ENCODE peak calls at places on chromosomes 2 and 18, in eight cellular contexts. G is esophagus squamous epithelium, Z is Peyer's patch, K is transverse colon, M is choroid plexus epithelial cell, L is fibroblast of the aortic adventitia, H is progenitor cell of endocrine pancreas, A is kidney epithelial cell. T is an unnamed sample.

GRCh38 chr2:120818441-120818920 is 82.8 kb downstream of the GLI2 start:
- DNase-seq in G (no peak), K (peak; percentile 53), H (no peak), M (peak; percentile 79), L (peak; percentile 91), Z (peak; percentile 20), A (no peak), T (no peak)

GRCh38 chr18:35089918-35090550 is 48.8 kb downstream of the MAPRE2 start:
- DNase-seq in H (no peak), M (no peak), Z (no peak), L (no peak), G (no peak), A (no peak), K (no peak), T (no peak)

GRCh38 chr2:85239102-85239501 is 88.7 kb downstream of the TGOLN2 start:
- DNase-seq in L (no peak), M (no peak), Z (no peak), H (no peak), A (no peak), K (no peak), G (no peak), T (no peak)

GRCh38 chr2:144143294-144144092 is 376.4 kb downstream of the ZEB2 start:
- DNase-seq in K (no peak), G (no peak), M (no peak), A (no peak), Z (no peak), L (no peak), H (no peak), T (no peak)

GRCh38 chr2:128782411-128783192 is 463.9 kb upstream of the HS6ST1 start:
- DNase-seq in K (no peak), A (no peak), L (no peak), Z (no peak), H (no peak), G (no peak), M (no peak), T (no peak)

GRCh38 chr18:48858676-48859075 is 92.1 kb downstream of the SMAD7 start:
- DNase-seq in L (no peak), M (no peak), Z (no peak), A (no peak), G (no peak), K (no peak), H (no peak), T (no peak)

GRCh38 chr2:66435549-66435875 is 587 bp downstream of the MEIS1 start:
- DNase-seq in M (peak; percentile 33), H (no peak), L (no peak), A (no peak), Z (no peak), K (no peak), G (no peak), T (no peak)

GRCh38 chr2:64391459-64391858 is 62.5 kb upstream of the LGALSL start:
- DNase-seq in M (no peak), Z (no peak), K (no peak), H (no peak), L (no peak), G (no peak), A (no peak), T (no peak)

GRCh38 chr2:98293931-98294687 is 52.1 kb upstream of the CNGA3 start:
- DNase-seq in M (no peak), Z (no peak), G (no peak), K (no peak), A (no peak), L (no peak), H (no peak), T (no peak)

GRCh38 chr2:209681201-209681735 is 90.4 kb upstream of the UNC80 start:
- DNase-seq in K (no peak), L (no peak), M (no peak), A (no peak), Z (no peak), G (no peak), H (no peak), T (no peak)

GRCh38 chr2:182298456-182298855 is 128.4 kb downstream of the PDE1A start:
- DNase-seq in Z (no peak), G (no peak), L (no peak), M (no peak), H (no peak), K (no peak), A (no peak), T (no peak)

GRCh38 chr2:18749912-18750526 is 160.7 kb upstream of the NT5C1B start:
- DNase-seq in H (peak; percentile 37), A (no peak), G (no peak), L (peak; percentile 85), M (peak; percentile 82), K (peak; percentile 49), Z (peak; percentile 22), T (no peak)
- TF ChIP-seq CTCF in H (peak; percentile 89), A (peak; percentile 73), G (peak; percentile 79), L (peak; percentile 83), M (peak; percentile 76), K (peak; percentile 73), Z (peak; percentile 18), T (peak; percentile 93)

GRCh38 chr2:202360646-202361045 is 15.5 kb upstream of the BMPR2 start:
- DNase-seq in L (no peak), Z (no peak), H (no peak), G (no peak), M (no peak), K (no peak), A (no peak), T (no peak)
- TF ChIP-seq CTCF in L (no peak), Z (no peak), H (no peak), G (no peak), M (no peak), K (no peak), A (no peak), T (no peak)

DNA sequence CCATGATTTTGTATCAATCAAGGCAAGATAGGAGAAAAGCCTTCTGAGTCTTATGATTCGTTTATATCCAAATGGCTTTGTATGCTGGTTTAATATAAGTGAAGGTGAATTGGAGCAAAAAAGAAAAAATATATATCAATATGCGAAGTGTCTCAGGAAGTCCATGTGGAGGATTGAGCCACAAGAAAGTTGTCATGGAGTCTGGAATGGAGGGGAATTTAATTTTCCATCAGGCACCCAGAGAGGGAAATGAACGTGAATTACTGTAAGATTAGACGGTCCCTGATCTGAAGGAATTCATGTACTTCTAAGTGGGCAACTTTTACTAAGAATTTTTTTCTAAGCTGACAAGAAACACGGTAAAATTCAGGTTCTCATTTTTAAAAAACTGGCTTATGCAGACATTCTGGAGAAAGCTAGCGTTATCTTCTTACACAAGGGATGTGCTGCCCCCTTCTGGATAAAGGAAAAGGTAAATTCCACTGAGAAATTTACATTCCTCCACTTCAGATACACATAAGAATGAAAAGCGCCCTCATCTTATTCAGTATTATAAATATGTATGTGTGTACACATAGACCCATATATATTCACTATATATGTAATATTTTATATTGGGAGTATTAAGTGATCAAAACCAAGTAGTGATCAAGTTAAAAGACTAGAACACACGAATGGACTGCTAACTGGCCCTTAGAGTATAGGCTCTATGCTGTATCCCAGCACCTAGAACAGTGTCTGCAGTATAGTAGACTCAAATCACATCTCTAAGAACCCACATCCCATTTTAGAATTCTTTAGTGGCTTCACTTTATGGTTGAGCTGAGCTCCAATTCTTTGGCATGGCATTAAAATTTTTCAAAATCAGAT is 289.0 kb upstream of the TFPI start:
- DNase-seq in H (no peak), L (peak; percentile 85), M (peak; percentile 92), K (no peak), A (peak; percentile 51), G (no peak), Z (no peak), T (no peak)
- TF ChIP-seq CTCF in H (peak; percentile 72), L (peak; percentile 60), M (peak; percentile 63), K (peak; percentile 50), A (peak; percentile 52), G (peak; percentile 55), Z (no peak), T (peak; percentile 85)

DNA sequence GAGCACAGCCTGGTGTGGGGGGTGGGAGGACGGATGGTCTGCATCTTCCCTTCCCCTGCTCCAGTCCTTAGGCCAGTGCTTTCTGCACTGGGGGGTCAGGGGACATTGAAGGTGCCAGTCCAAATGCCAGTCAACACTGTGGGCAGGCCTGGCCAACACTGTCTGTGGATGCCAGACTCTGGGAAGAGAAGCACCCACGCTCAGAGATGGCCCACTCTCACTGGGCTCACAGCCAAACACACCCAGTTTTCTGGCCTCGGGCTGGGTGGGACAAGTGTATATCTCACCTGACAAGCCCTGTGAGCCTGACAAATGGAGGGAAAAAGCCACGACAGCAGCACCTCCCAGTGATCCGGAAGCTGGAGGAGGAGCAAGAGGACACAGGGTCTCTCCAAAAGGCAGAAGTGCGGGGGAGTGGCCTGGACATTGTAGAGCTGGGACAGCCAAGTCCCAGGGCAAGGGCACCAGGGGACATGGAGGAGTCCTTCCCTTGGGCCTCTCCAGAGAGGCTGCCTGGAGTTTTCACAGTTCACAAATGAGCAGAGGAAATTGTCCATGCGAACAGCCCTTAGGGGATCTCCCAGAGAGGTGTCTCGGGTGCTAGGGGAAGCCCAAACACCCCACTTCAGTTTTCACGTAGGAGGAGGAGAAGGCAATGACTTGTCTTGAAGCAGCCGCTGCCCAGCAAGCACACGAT is 79.3 kb downstream of the SDC1 start:
- DNase-seq in L (no peak), G (no peak), K (peak; percentile 35), M (no peak), Z (no peak), H (no peak), A (no peak), T (no peak)
- TF ChIP-seq CTCF in L (no peak), G (no peak), K (no peak), M (no peak), Z (no peak), H (no peak), A (no peak), T (no peak)

GRCh38 chr2:105294844-105295481 is 34.6 kb downstream of the TGFBRAP1 start:
- DNase-seq in L (peak; percentile 74), H (peak; percentile 47), Z (no peak), M (peak; percentile 88), G (no peak), A (no peak), K (no peak), T (peak; percentile 74)
- TF ChIP-seq CTCF in L (peak; percentile 73), H (peak; percentile 67), Z (no peak), M (peak; percentile 82), G (peak; percentile 50), A (peak; percentile 69), K (peak; percentile 33), T (peak; percentile 81)

GRCh38 chr2:230850358-230850658 is 14.4 kb upstream of the ITM2C start:
- DNase-seq in A (no peak), H (no peak), Z (no peak), L (no peak), M (no peak), G (no peak), K (no peak), T (no peak)
- TF ChIP-seq CTCF in A (no peak), H (no peak), Z (no peak), L (no peak), M (no peak), G (no peak), K (no peak), T (peak; percentile 25)

DNA sequence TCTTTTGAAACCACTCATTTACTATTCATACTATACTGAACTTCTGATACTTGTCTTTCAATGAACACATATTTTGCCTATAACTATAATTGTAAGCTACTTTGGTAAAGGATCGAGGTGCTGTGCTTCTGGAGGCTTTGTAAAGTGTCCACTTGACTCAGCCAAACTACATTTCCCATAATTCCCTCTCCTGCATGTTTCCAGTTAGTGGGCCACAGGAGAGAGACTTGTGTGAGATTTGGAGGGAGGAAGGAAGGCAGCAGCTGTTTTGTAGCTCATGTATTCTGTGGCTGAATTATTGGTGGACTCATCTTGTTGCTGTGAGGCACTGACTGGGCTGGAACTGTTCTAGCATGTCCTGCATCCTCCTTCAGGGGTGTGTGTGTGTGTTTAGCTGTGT is 328.8 kb downstream of the ARL6IP6 start:
- DNase-seq in Z (no peak), L (no peak), H (no peak), G (no peak), K (no peak), A (no peak), M (no peak), T (no peak)
- TF ChIP-seq CTCF in Z (no peak), L (no peak), H (no peak), G (no peak), K (no peak), A (no peak), M (no peak), T (no peak)

T was measured in type B pancreatic cell.